ENCODE peak calls at places on chromosomes 7 and 10, in ten cellular contexts. L, M, G, W, R, V, D, H, C and Y are unnamed samples. For H3K4me1, the result is how much of the 10 kb centered on the place peaks cover.

GRCh38 chr10:120634629-120635028 is 177.6 kb downstream of the PLPP4 start:
- DNase-seq in V (no peak), D (no peak), M (no peak), W (no peak), C (no peak), L (no peak), G (peak), R (no peak), H (no peak), Y (no peak)

GRCh38 chr10:133537551-133538545 is 10.7 kb downstream of the CYP2E1 start:
- DNase-seq in M (no peak), V (no peak), H (peak), W (no peak), C (no peak), G (no peak), D (no peak), R (no peak), L (no peak), Y (no peak)

GRCh38 chr10:18501198-18501597 is 150.2 kb downstream of the NSUN6 start:
- DNase-seq in V (peak), M (no peak), W (no peak), D (no peak), C (no peak), G (no peak), H (peak), R (no peak), L (no peak), Y (no peak)

GRCh38 chr10:104367856-104368255 is 14.2 kb downstream of the CFAP58 start:
- DNase-seq in C (no peak), R (no peak), G (no peak), V (no peak), W (no peak), H (no peak), D (no peak), L (no peak), M (no peak), Y (no peak)

GRCh38 chr7:93430917-93431588 is 143.5 kb downstream of the CALCR start:
- DNase-seq in D (no peak), R (no peak), M (no peak), W (no peak), H (no peak), C (no peak), V (no peak), L (no peak), G (no peak), Y (no peak)

GRCh38 chr7:37067961-37068536 is 343.8 kb upstream of the AOAH start:
- DNase-seq in V (peak), M (no peak), H (no peak), C (no peak), G (no peak), L (no peak), D (peak), R (no peak), W (no peak), Y (no peak)

GRCh38 chr7:158315881-158316280 is 271.7 kb downstream of the PTPRN2 start:
- DNase-seq in M (no peak), G (no peak), V (no peak), C (no peak), R (no peak), H (no peak), L (no peak), W (no peak), D (no peak), Y (no peak)

GRCh38 chr7:46145412-46145811 is 224.3 kb upstream of the IGFBP3 start:
- DNase-seq in V (peak), L (no peak), H (peak), W (no peak), M (no peak), R (no peak), G (peak), C (no peak), D (peak), Y (no peak)

GRCh38 chr7:28078036-28078901 is 102.3 kb downstream of the JAZF1 start:
- DNase-seq in M (peak), W (no peak), V (peak), R (peak), L (peak), C (peak), D (no peak), H (peak), G (no peak), Y (no peak)

GRCh38 chr7:36658603-36659516 is 65.4 kb downstream of the AOAH start:
- DNase-seq in R (peak), G (peak), H (peak), W (no peak), M (no peak), C (no peak), V (peak), L (no peak), D (peak), Y (no peak)

GRCh38 chr7:55573234-55573504 is 867 bp upstream of the VOPP1 start:
- DNase-seq in V (no peak), D (no peak), G (peak), L (no peak), R (no peak), C (no peak), H (no peak), M (no peak), W (no peak), Y (no peak)
- H3K4me3 ChIP-seq in V (peak), D (no peak), G (peak), L (no peak), R (peak), C (peak), H (peak), M (peak), W (peak), Y (peak)

DNA sequence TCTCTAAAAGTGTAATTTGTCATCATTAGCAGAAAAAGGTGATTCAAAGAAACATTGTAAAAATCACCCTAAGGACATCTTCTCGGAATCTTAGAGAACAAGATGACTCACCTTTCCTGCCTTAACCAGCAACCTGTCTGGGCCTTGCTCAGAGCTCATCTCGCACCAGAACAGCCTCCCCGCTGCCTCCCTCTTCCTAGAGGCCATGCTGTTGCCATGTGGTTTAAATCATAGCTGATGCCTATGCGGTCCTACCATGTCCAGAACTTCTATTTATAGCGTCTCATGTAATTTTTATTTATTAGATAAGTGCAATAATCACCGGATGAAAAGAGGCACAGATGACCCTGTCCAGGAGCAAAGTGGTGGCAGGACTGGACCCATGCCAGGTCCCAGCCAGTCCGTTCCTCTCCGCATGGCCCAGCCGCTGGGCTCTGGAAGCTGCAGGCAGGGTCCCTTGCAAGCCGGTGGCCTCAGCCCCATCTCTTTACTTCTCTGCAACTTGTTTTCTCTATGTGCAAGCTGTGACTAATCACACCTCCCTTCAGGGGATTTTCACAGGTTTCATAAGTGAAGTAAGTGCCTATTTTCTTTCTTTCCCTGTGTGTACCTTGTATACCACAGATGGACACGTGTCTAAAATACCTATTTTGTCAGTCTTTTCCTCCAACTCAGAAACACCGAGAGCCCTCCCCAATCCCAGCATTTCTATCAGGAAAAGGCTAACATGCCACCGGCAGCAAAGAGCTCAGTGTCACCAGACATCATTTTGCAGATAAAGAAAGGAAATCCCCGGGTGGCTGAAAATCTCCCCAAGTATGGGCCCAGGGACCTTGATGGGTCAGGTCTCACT is 27.1 kb downstream of the KLF6 start:
- DNase-seq in C (no peak), H (peak), V (no peak), R (peak), L (no peak), M (no peak), D (no peak), W (no peak), G (no peak), Y (no peak)
- H3K4me1 ChIP-seq in C (under half), H (half or more), V (under half), R (under half), L (under half), M (under half), D (under half), W (under half), G (under half), Y (under half)

DNA sequence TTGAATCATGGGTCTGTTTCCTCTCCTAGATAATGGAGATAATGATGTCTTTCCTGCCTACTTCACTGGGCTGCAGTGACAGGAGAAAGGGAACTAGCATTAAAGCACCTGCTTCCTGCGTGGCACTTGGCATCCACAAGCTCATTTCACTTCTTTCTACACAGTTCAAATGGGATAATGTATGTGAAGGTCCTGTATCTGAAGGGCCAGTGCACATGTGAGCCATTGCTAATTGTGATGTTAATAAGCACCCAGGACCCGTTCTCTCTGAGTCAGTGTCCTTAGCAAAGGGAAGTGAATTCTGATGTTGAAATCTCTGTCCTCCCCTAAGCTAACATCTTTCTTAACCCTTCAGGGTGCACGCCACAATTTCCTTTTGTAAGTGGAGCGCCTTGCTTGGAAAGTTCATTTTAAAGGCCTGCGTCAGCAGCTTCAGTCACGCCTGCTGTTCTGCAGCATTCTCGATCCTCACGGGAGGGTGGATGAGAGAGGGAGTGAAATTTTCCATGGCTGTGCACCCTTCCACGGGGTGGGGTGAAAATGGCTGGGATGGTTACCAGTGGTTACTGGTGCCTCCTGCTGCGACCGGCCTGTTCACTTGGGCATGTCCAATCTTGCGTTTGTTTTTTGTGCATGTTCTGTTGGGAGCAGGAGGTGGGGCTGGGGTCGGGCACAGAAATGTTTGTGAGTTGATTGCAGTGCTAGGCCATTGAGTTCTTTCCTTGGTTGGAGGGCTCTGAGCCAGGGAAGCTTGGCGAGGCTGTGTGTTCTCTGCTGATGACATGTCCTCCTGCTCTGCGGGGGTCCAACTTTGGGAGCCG is 59.2 kb downstream of the HK1 start:
- DNase-seq in C (no peak), H (peak), L (no peak), D (no peak), M (no peak), G (peak), V (peak), W (no peak), R (no peak), Y (peak)
- H3K4me3 ChIP-seq in C (no peak), H (no peak), L (no peak), D (no peak), M (no peak), G (no peak), V (no peak), W (no peak), R (no peak), Y (peak)

GRCh38 chr7:76333388-76334101 is 25.2 kb downstream of the YWHAG start:
- DNase-seq in G (no peak), W (peak), C (no peak), L (no peak), D (peak), R (no peak), H (no peak), V (no peak), M (peak), Y (peak)
- H3K4me1 ChIP-seq in G (under half), W (under half), C (under half), L (under half), D (under half), R (under half), H (under half), V (under half), M (half or more), Y (half or more)

GRCh38 chr10:110862961-110863360 is 8.8 kb upstream of the PDCD4 start:
- DNase-seq in G (no peak), C (no peak), L (no peak), D (no peak), V (no peak), W (no peak), H (no peak), M (no peak), R (no peak), Y (no peak)

GRCh38 chr10:110864662-110865140 is 7.0 kb upstream of the PDCD4 start:
- DNase-seq in C (peak), H (no peak), R (peak), L (peak), G (no peak), W (no peak), M (no peak), V (no peak), D (no peak), Y (no peak)

GRCh38 chr10:110863361-110863760 is 8.4 kb upstream of the PDCD4 start:
- DNase-seq in D (no peak), V (no peak), C (no peak), M (no peak), G (no peak), H (no peak), L (no peak), W (no peak), R (no peak), Y (no peak)

GRCh38 chr10:110865184-110865803 is 6.4 kb upstream of the PDCD4 start:
- DNase-seq in W (no peak), G (no peak), D (no peak), L (peak), H (peak), V (peak), R (peak), C (no peak), M (no peak), Y (no peak)

GRCh38 chr10:110863956-110864355 is 7.8 kb upstream of the PDCD4 start:
- DNase-seq in D (no peak), H (no peak), G (no peak), V (no peak), R (no peak), C (no peak), M (no peak), L (no peak), W (no peak), Y (no peak)
- H3K4me3 ChIP-seq in D (no peak), H (no peak), G (no peak), V (no peak), R (no peak), C (peak), M (no peak), L (no peak), W (no peak), Y (no peak)

GRCh38 chr7:143384741-143385631 is 3.8 kb downstream of the ZYX start:
- DNase-seq in G (peak), M (no peak), D (no peak), L (no peak), V (no peak), R (peak), W (peak), H (no peak), C (no peak), Y (peak)

GRCh38 chr7:143384148-143384547 is 3.0 kb downstream of the ZYX start:
- DNase-seq in M (no peak), C (no peak), G (peak), L (no peak), H (no peak), R (no peak), D (no peak), V (peak), W (peak), Y (no peak)

GRCh38 chr7:143387156-143387975 is 6.2 kb downstream of the ZYX start:
- DNase-seq in V (no peak), M (no peak), R (peak), D (no peak), L (no peak), C (no peak), G (peak), W (peak), H (no peak), Y (no peak)

GRCh38 chr7:143388051-143388450 is 6.9 kb downstream of the ZYX start:
- DNase-seq in M (no peak), W (no peak), L (no peak), H (no peak), D (no peak), G (no peak), C (no peak), R (no peak), V (no peak), Y (no peak)

GRCh38 chr7:143385891-143386781 is 5.0 kb downstream of the ZYX start:
- DNase-seq in H (no peak), D (no peak), L (no peak), G (peak), C (peak), V (no peak), W (peak), R (peak), M (no peak), Y (peak)
- H3K4me1 ChIP-seq in H (half or more), D (under half), L (under half), G (under half), C (half or more), V (under half), W (half or more), R (under half), M (half or more), Y (half or more)